ENCODE peak calls at places on chromosomes 16 and 17, in eight cellular contexts. B, G, C, N, Q, Y, S and I are unnamed samples. For H3K4me1, the result is how much of the 10 kb centered on the place peaks cover.

GRCh38 chr17:30333503-30334240 is at the start of gene TMIGD1:
- DNase-seq in Q (no peak), G (no peak), C (no peak), S (no peak), B (no peak), N (no peak), Y (no peak), I (no peak)

GRCh38 chr16:8481810-8482209 is 108.5 kb downstream of the TMEM114 start:
- DNase-seq in C (no peak), N (no peak), Q (no peak), Y (no peak), B (no peak), G (no peak), S (no peak), I (no peak)

GRCh38 chr17:32277284-32277683 is 11.7 kb downstream of the RHBDL3 start:
- DNase-seq in Q (no peak), N (no peak), C (no peak), S (no peak), B (no peak), Y (no peak), G (no peak), I (no peak)

GRCh38 chr17:39591958-39592954 is 15.5 kb downstream of the NEUROD2 start:
- DNase-seq in C (peak), G (peak), N (peak), B (peak), Y (no peak), S (peak), Q (peak), I (no peak)

GRCh38 chr16:86909359-86910145 is 331.2 kb downstream of the FOXL1 start:
- DNase-seq in C (no peak), Q (no peak), S (no peak), N (no peak), Y (no peak), B (no peak), G (no peak), I (no peak)

GRCh38 chr17:59534583-59534982 is 30.8 kb upstream of the DHX40 start:
- DNase-seq in N (peak), B (no peak), Y (peak), C (no peak), S (no peak), Q (no peak), G (peak), I (no peak)

GRCh38 chr17:35183332-35183731 is 10.9 kb downstream of the SLC35G3 start:
- DNase-seq in C (no peak), Y (no peak), Q (no peak), N (no peak), S (no peak), G (no peak), B (no peak), I (no peak)

GRCh38 chr16:26665166-26665939 is 401.4 kb upstream of the C16orf82 start:
- DNase-seq in B (no peak), Q (no peak), N (no peak), S (no peak), Y (peak), G (no peak), C (no peak), I (no peak)

GRCh38 chr17:68578236-68578635 is 22.9 kb downstream of the FAM20A start:
- DNase-seq in Y (no peak), S (no peak), G (no peak), Q (no peak), C (no peak), B (no peak), N (no peak), I (no peak)

GRCh38 chr16:88743693-88744519 is 37.6 kb downstream of the CTU2 start:
- DNase-seq in N (peak), C (peak), G (peak), B (peak), Q (peak), Y (no peak), S (peak), I (peak)

GRCh38 chr17:55168970-55169687 is 95.6 kb upstream of the HLF start:
- DNase-seq in Y (no peak), N (no peak), C (no peak), B (no peak), G (no peak), Q (no peak), S (no peak), I (no peak)

GRCh38 chr17:63035271-63035670 is 69.2 kb downstream of the TANC2 start:
- DNase-seq in B (no peak), S (no peak), Q (no peak), G (peak), C (no peak), N (no peak), Y (no peak), I (no peak)

GRCh38 chr17:56914641-56915263 is 903 bp upstream of the TRIM25 start:
- DNase-seq in Y (no peak), B (no peak), Q (no peak), C (no peak), G (peak), N (no peak), S (no peak), I (no peak)

GRCh38 chr17:77829871-77830799 is 128.4 kb upstream of the TNRC6C start:
- DNase-seq in N (peak), G (no peak), C (peak), S (no peak), Y (no peak), Q (no peak), B (no peak), I (peak)

GRCh38 chr16:86122681-86123342 is 223.8 kb downstream of the IRF8 start:
- DNase-seq in B (no peak), C (no peak), N (no peak), Y (no peak), Q (no peak), S (peak), G (no peak), I (peak)

GRCh38 chr17:78532311-78532710 is 44.9 kb downstream of the DNAH17 start:
- DNase-seq in S (no peak), C (no peak), Q (no peak), G (no peak), B (no peak), N (no peak), Y (no peak), I (no peak)

GRCh38 chr17:1110844-1111598 is 68.8 kb downstream of the ABR start:
- DNase-seq in G (peak), N (peak), Q (no peak), B (no peak), S (peak), C (peak), Y (no peak), I (peak)

GRCh38 chr16:76278976-76279375 is 1.8 kb downstream of the CNTNAP4 start:
- DNase-seq in S (no peak), Q (no peak), B (no peak), G (peak), Y (no peak), N (peak), C (no peak), I (no peak)
- TF ChIP-seq EP300 in S (no peak), Q (no peak), B (no peak), G (no peak), Y (no peak), N (no peak), C (no peak), I (no peak)

GRCh38 chr17:81924557-81925532 is 2.7 kb downstream of the MAFG start:
- DNase-seq in C (no peak), Y (no peak), B (no peak), S (no peak), Q (no peak), N (no peak), G (peak), I (no peak)

GRCh38 chr17:81921531-81921862 is 3.5 kb upstream of the SIRT7 start:
- DNase-seq in N (no peak), C (no peak), Y (no peak), S (no peak), G (no peak), B (no peak), Q (no peak), I (no peak)

GRCh38 chr17:81922566-81923301 is 4.8 kb upstream of the SIRT7 start:
- DNase-seq in B (no peak), Q (no peak), S (no peak), C (no peak), G (peak), Y (no peak), N (no peak), I (no peak)

GRCh38 chr17:81921996-81922565 is 4.1 kb upstream of the SIRT7 start:
- DNase-seq in B (no peak), Q (no peak), N (no peak), G (no peak), S (no peak), C (no peak), Y (no peak), I (no peak)

GRCh38 chr17:81923302-81924260 is 4.0 kb downstream of the MAFG start:
- DNase-seq in S (peak), Q (peak), N (no peak), G (peak), C (peak), B (peak), Y (no peak), I (peak)
- H3K27ac ChIP-seq in S (peak), Q (peak), N (no peak), G (peak), C (peak), B (peak), Y (peak), I (peak)

GRCh38 chr16:67445441-67445912 is 14.6 kb downstream of the HSD11B2 start:
- DNase-seq in N (peak), Y (no peak), C (no peak), S (peak), G (no peak), Q (no peak), B (no peak), I (no peak)

GRCh38 chr16:67445126-67445426 is 14.2 kb downstream of the HSD11B2 start:
- DNase-seq in B (no peak), Q (no peak), C (no peak), Y (no peak), S (no peak), G (no peak), N (no peak), I (no peak)

GRCh38 chr16:67447508-67448076 is 16.7 kb downstream of the HSD11B2 start:
- DNase-seq in G (peak), C (no peak), Y (no peak), B (peak), Q (peak), N (peak), S (peak), I (peak)

GRCh38 chr16:67446968-67447507 is 16.1 kb downstream of the HSD11B2 start:
- DNase-seq in Q (no peak), S (no peak), B (no peak), N (no peak), G (no peak), C (no peak), Y (no peak), I (no peak)

GRCh38 chr16:67445913-67446907 is 15.3 kb downstream of the HSD11B2 start:
- DNase-seq in C (no peak), B (peak), Q (peak), S (peak), Y (no peak), G (no peak), N (peak), I (no peak)
- H3K4me1 ChIP-seq in C (half or more), B (half or more), Q (half or more), S (half or more), Y (half or more), G (under half), N (under half), I (under half)

GRCh38 chr16:30997887-30998711 is 12.3 kb downstream of the STX1B start:
- DNase-seq in C (no peak), Y (no peak), N (no peak), Q (no peak), S (no peak), G (peak), B (no peak), I (no peak)

GRCh38 chr16:30998852-30999761 is 11.3 kb downstream of the STX1B start:
- DNase-seq in G (no peak), Q (no peak), C (no peak), N (no peak), B (no peak), S (no peak), Y (no peak), I (no peak)

GRCh38 chr16:30997000-30997886 is 12.2 kb downstream of the HSD3B7 start:
- DNase-seq in Y (peak), G (peak), Q (peak), B (peak), N (peak), C (peak), S (peak), I (peak)

GRCh38 chr16:30995927-30996323 is 10.9 kb downstream of the HSD3B7 start:
- DNase-seq in Q (no peak), G (no peak), Y (no peak), S (no peak), C (no peak), B (no peak), N (no peak), I (no peak)

DNA sequence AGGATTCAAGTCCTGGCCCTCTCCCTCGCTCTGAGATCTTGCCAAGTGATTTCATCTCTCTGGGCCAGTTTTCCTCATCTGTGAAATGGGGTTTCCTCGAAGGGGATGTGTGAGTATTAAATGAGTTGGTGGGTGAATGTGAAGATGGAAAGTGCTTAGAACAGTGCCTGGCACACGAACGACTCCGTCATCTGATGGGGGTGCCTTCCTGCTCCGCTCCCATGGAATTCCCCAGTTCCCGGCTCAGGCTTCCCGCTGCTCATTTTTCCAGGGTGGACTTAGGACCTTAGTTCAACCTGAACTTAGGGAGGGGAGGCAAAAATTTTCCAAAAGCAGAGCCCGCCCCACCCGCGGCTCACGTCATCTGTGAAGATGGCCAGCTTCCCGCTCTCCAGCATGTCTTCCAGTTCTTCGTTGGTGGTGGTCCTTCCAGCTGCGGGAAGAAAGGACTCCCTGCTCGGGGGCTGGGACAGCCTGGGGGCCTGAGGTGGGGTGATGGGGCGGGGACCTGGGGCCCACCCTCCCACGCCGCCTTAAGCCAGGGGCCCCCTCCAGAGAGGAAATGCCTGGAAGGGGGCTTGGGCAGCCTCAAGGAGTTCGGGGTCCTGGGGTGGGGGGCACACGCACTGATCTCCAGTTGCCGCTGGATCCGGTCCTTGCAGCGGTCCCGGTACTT is 11.5 kb downstream of the HSD3B7 start:
- DNase-seq in N (no peak), S (peak), C (no peak), Y (no peak), Q (no peak), B (no peak), G (peak), I (no peak)
- TF ChIP-seq EP300 in N (no peak), S (no peak), C (no peak), Y (no peak), Q (no peak), B (no peak), G (no peak), I (no peak)

GRCh38 chr17:14746784-14747575 is 446.1 kb downstream of the HS3ST3B1 start:
- DNase-seq in B (no peak), Y (peak), G (no peak), N (no peak), C (no peak), Q (no peak), S (no peak), I (no peak)
- H3K27ac ChIP-seq in B (no peak), Y (no peak), G (peak), N (no peak), C (no peak), Q (peak), S (no peak), I (no peak)